ENCODE peak calls at places on chromosome 9, in four cellular contexts. One of them, this sample, is unnamed.

GRCh38 chr9:14321517-14322125 is 7.7 kb upstream of the NFIB start:
- DNase-seq in left lung: no peak
- DNase-seq in omental fat pad: no peak
- DNase-seq in astrocyte of the spinal cord: peak
- DNase-seq in this sample: no peak

GRCh38 chr9:37632479-37632878 is 18.3 kb upstream of the FRMPD1 start:
- DNase-seq in left lung: no peak
- DNase-seq in omental fat pad: no peak
- DNase-seq in astrocyte of the spinal cord: no peak
- DNase-seq in this sample: no peak

GRCh38 chr9:91905958-91906585 is 44.0 kb downstream of the ROR2 start:
- DNase-seq in left lung: peak
- DNase-seq in omental fat pad: no peak
- DNase-seq in astrocyte of the spinal cord: no peak
- DNase-seq in this sample: peak

GRCh38 chr9:136850866-136851775 is 1.0 kb upstream of the MAMDC4 start:
- DNase-seq in left lung: no peak
- DNase-seq in omental fat pad: no peak
- DNase-seq in astrocyte of the spinal cord: no peak
- DNase-seq in this sample: no peak

GRCh38 chr9:121498150-121498486 is 1.5 kb downstream of the GGTA1 start:
- DNase-seq in left lung: peak
- DNase-seq in omental fat pad: no peak
- DNase-seq in astrocyte of the spinal cord: peak
- DNase-seq in this sample: no peak

GRCh38 chr9:94847486-94847885 is 121.0 kb downstream of the AOPEP start:
- DNase-seq in left lung: no peak
- DNase-seq in omental fat pad: no peak
- DNase-seq in astrocyte of the spinal cord: peak
- DNase-seq in this sample: no peak

GRCh38 chr9:70120834-70121510 is 77.3 kb downstream of the MAMDC2 start:
- DNase-seq in left lung: peak
- DNase-seq in omental fat pad: no peak
- DNase-seq in astrocyte of the spinal cord: peak
- DNase-seq in this sample: no peak

GRCh38 chr9:88183798-88184495 is 45.7 kb upstream of the SPATA31C2 start:
- DNase-seq in left lung: no peak
- DNase-seq in omental fat pad: no peak
- DNase-seq in astrocyte of the spinal cord: no peak
- DNase-seq in this sample: no peak

GRCh38 chr9:134707031-134707680 is 65.6 kb downstream of the COL5A1 start:
- DNase-seq in left lung: peak
- DNase-seq in omental fat pad: peak
- DNase-seq in astrocyte of the spinal cord: peak
- DNase-seq in this sample: no peak

GRCh38 chr9:124497441-124497840 is 9.8 kb downstream of the NR5A1 start:
- DNase-seq in left lung: no peak
- DNase-seq in omental fat pad: no peak
- DNase-seq in astrocyte of the spinal cord: no peak
- DNase-seq in this sample: no peak

GRCh38 chr9:76181020-76181641 is 213.1 kb downstream of the RFK start:
- DNase-seq in left lung: no peak
- DNase-seq in omental fat pad: no peak
- DNase-seq in astrocyte of the spinal cord: peak
- DNase-seq in this sample: no peak

GRCh38 chr9:82498918-82499317 is 510.3 kb downstream of the SPATA31D1 start:
- DNase-seq in left lung: no peak
- DNase-seq in omental fat pad: no peak
- DNase-seq in astrocyte of the spinal cord: peak
- DNase-seq in this sample: no peak

GRCh38 chr9:105865315-105865714 is 171.0 kb downstream of the TMEM38B start:
- DNase-seq in left lung: no peak
- DNase-seq in omental fat pad: no peak
- DNase-seq in astrocyte of the spinal cord: no peak
- DNase-seq in this sample: no peak

GRCh38 chr9:113675475-113675941 is 200.6 kb upstream of the ZNF618 start:
- DNase-seq in left lung: peak
- DNase-seq in omental fat pad: peak
- DNase-seq in astrocyte of the spinal cord: peak
- DNase-seq in this sample: no peak

GRCh38 chr9:114889802-114890224 is 40.6 kb downstream of the TNFSF8 start:
- DNase-seq in left lung: peak
- DNase-seq in omental fat pad: no peak
- DNase-seq in astrocyte of the spinal cord: no peak
- DNase-seq in this sample: no peak

GRCh38 chr9:14030350-14030823 is 283.6 kb downstream of the NFIB start:
- DNase-seq in left lung: no peak
- DNase-seq in omental fat pad: no peak
- DNase-seq in astrocyte of the spinal cord: peak
- DNase-seq in this sample: no peak

GRCh38 chr9:126431112-126431742 is 104.6 kb downstream of the MVB12B start:
- DNase-seq in left lung: no peak
- DNase-seq in omental fat pad: no peak
- DNase-seq in astrocyte of the spinal cord: no peak
- DNase-seq in this sample: no peak

GRCh38 chr9:80842383-80842782 is 847.0 kb downstream of the TLE1 start:
- DNase-seq in left lung: no peak
- DNase-seq in omental fat pad: no peak
- DNase-seq in astrocyte of the spinal cord: peak
- DNase-seq in this sample: no peak

GRCh38 chr9:110255417-110256141 is 728 bp downstream of the TXN start:
- DNase-seq in left lung: peak
- DNase-seq in omental fat pad: peak
- DNase-seq in astrocyte of the spinal cord: peak
- DNase-seq in this sample: peak

GRCh38 chr9:83270116-83270515 is 207.2 kb upstream of the RASEF start:
- DNase-seq in left lung: no peak
- DNase-seq in omental fat pad: no peak
- DNase-seq in astrocyte of the spinal cord: no peak
- DNase-seq in this sample: no peak

GRCh38 chr9:135616621-135617537 is 22.5 kb downstream of the GLT6D1 start:
- DNase-seq in left lung: no peak
- DNase-seq in omental fat pad: no peak
- DNase-seq in astrocyte of the spinal cord: no peak
- DNase-seq in this sample: no peak

GRCh38 chr9:93818795-93819472 is 136.2 kb downstream of the BARX1 start:
- DNase-seq in left lung: no peak
- DNase-seq in omental fat pad: no peak
- DNase-seq in astrocyte of the spinal cord: no peak
- DNase-seq in this sample: peak

GRCh38 chr9:87880116-87880515 is 2.6 kb upstream of the SPATA31E1 start:
- DNase-seq in left lung: no peak
- DNase-seq in omental fat pad: no peak
- DNase-seq in astrocyte of the spinal cord: no peak
- DNase-seq in this sample: no peak

GRCh38 chr9:37947987-37948386 is 44.1 kb upstream of the SLC25A51 start:
- DNase-seq in left lung: peak
- DNase-seq in omental fat pad: no peak
- DNase-seq in astrocyte of the spinal cord: no peak
- DNase-seq in this sample: no peak

GRCh38 chr9:10869687-10870086 is 256.9 kb upstream of the PTPRD start:
- DNase-seq in left lung: no peak
- DNase-seq in omental fat pad: no peak
- DNase-seq in astrocyte of the spinal cord: no peak
- DNase-seq in this sample: no peak

GRCh38 chr9:136159851-136160250 is 41.2 kb upstream of the TMEM250 start:
- DNase-seq in left lung: no peak
- DNase-seq in omental fat pad: no peak
- DNase-seq in astrocyte of the spinal cord: no peak
- DNase-seq in this sample: no peak

GRCh38 chr9:1702701-1703100 is 312.4 kb upstream of the SMARCA2 start:
- DNase-seq in left lung: no peak
- DNase-seq in omental fat pad: no peak
- DNase-seq in astrocyte of the spinal cord: no peak
- DNase-seq in this sample: no peak

GRCh38 chr9:1698991-1699390 is 316.2 kb upstream of the SMARCA2 start:
- DNase-seq in left lung: no peak
- DNase-seq in omental fat pad: no peak
- DNase-seq in astrocyte of the spinal cord: no peak
- DNase-seq in this sample: no peak

DNA sequence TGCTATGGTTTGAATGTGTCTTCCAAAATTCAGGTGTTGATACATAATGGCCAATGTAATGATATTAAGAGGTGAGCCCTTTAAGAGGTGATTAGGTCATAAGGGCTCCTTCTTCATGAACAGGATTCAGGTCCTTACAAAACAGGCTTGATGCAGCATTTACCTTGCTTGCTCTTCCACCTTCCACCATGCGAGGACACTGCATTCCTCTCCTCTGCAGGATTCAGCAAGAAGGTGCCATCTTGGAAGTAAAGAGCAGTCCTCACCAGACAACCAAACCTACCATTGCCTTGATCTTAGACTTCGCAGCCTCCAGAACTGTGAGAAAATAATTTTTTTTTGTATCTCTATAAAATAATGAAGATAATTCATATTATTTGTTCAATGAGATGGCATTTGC is 314.0 kb upstream of the SMARCA2 start:
- DNase-seq in left lung: no peak
- DNase-seq in omental fat pad: no peak
- DNase-seq in astrocyte of the spinal cord: no peak
- DNase-seq in this sample: no peak
- TF ChIP-seq CTCF in left lung: no peak
- TF ChIP-seq CTCF in omental fat pad: no peak
- TF ChIP-seq CTCF in astrocyte of the spinal cord: no peak
- TF ChIP-seq CTCF in this sample: no peak

DNA sequence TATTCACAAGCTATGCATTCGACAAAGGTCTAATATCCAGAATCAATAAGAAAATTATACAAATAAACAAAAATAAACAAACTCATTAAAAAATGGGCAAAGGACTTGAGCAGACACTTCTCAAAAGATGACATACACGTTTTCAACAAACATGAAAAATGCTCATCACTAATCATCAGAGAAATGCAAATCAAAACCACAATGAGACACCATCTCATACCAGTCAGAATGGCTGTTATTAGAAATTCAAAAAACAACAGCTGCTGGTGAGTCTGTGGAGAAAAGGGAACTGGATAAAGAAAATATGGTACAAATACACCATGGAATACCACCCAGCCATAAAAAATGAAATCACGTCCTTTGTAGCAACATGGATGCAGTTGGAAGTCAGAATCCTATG is 45.1 kb upstream of the PUM3 start:
- DNase-seq in left lung: no peak
- DNase-seq in omental fat pad: no peak
- DNase-seq in astrocyte of the spinal cord: no peak
- DNase-seq in this sample: no peak
- TF ChIP-seq CTCF in left lung: no peak
- TF ChIP-seq CTCF in omental fat pad: no peak
- TF ChIP-seq CTCF in astrocyte of the spinal cord: no peak
- TF ChIP-seq CTCF in this sample: no peak

DNA sequence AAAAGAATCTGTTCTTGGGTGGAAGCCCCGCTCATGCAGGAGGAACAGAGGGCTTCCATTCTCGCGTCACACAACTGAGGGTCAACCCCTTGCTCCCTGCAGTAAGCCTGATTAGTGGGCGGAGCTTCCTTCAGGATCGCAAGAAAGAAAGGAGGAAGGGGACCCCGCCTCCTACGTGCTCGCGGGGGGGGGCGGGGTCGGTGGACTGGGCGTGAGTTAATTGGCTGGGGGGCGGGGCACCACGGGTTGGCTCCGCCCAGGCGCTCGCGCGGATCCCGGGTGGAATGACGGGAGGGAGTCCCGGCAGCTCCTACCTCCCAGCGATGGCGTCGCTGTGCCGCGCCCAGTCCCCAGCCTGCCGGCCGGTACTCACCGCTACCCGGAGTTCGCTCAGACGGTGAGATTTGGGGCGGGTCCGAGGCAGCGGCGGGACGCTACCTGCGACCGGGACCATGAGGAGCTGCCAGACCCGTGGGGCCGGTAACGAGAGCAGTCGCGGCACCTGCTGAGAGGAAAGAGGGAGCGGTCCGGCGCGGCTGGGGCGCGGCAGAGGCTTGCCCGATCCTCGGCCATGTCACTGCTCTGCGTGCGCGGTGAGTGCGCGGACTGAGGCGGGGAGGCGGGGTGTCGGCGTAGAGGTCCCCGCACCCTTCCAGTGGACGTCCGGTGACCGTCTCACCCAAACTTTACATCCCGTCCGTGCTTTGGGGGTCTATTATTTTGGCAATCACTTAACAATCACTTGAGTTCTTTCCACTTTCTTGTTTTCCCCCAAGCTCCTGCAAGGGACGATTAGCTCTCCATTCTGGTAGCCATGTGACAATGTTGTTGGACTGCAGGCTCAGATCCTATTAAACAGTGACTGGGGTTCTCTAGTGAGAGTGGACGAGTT is at the start of gene UNC13B:
- DNase-seq in left lung: peak
- DNase-seq in omental fat pad: peak
- DNase-seq in astrocyte of the spinal cord: peak
- DNase-seq in this sample: peak
- TF ChIP-seq CTCF in left lung: no peak
- TF ChIP-seq CTCF in omental fat pad: no peak
- TF ChIP-seq CTCF in astrocyte of the spinal cord: peak
- TF ChIP-seq CTCF in this sample: no peak

DNA sequence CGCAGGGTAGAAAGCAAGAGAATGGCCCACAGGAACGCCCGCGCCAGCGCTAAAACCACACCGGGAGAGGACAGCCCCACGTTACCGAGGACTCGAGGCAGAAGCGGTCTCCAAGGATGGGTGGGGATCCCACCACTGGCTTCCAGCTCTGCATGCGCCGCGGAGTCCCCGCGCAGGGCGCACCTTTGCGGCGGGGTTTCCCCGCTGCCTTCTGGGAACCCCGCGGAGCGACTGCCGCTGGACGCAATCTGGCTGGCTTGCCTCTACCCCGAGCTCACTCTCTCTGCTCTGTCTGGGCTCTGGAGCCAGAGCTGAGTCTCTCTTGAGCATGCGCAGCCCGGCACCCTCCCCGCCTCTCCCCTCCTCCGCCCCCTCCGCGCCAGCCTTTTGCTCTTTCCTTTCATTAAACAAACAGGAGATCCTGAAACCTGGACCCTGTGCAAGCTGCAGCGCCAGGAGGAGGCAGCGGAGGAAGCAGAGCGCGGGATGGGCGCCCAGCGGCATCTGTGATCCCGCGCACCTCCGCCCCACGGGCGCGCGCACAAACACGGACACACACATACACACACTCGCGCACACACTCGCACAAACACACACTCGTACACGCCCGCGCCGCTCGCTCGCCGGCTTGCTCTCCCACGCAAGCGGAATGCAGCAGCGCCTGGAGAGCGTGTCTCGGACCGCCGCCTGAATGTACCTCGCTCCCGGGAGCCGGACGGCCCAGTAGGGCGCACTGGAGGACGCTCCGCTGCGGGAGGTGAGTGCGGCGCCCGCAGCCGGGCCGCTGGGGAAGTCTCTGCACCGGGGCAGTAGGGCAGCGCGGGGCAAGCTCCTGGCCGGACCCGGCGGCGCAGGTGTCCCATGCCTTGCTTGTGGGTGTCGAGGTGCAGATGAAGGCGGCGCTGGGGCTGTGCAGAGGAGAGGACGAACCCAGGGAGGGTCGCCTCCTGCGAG is at the start of gene PLPPR1:
- DNase-seq in left lung: peak
- DNase-seq in omental fat pad: no peak
- DNase-seq in astrocyte of the spinal cord: peak
- DNase-seq in this sample: no peak
- TF ChIP-seq CTCF in left lung: no peak
- TF ChIP-seq CTCF in omental fat pad: no peak
- TF ChIP-seq CTCF in astrocyte of the spinal cord: peak
- TF ChIP-seq CTCF in this sample: no peak

This sample was measured in natural killer cell.